ENCODE peak calls at places on chromosome 20, in eight cellular contexts. U, P, H, R, S, D, A and X are unnamed samples.

GRCh38 chr20:55097621-55098020 is 622.2 kb downstream of the DOK5 start:
- DNase-seq in U (no peak), P (no peak), H (no peak), R (no peak), S (no peak), D (no peak), A (no peak), X (no peak)

GRCh38 chr20:43102394-43102793 is 87.3 kb downstream of the PTPRT start:
- DNase-seq in U (no peak), P (no peak), H (no peak), R (no peak), S (peak; percentile 54), D (no peak), A (no peak), X (no peak)

GRCh38 chr20:25120920-25121319 is 39.0 kb upstream of the VSX1 start:
- DNase-seq in U (no peak), P (no peak), H (no peak), R (no peak), S (no peak), D (no peak), A (no peak), X (no peak)

GRCh38 chr20:46023148-46023484 is 5.9 kb upstream of the SLC12A5 start:
- DNase-seq in U (no peak), P (no peak), H (no peak), R (no peak), S (no peak), D (no peak), A (no peak), X (no peak)

GRCh38 chr20:53146201-53146891 is 174.2 kb downstream of the TSHZ2 start:
- DNase-seq in U (no peak), P (no peak), H (no peak), R (no peak), S (no peak), D (no peak), A (no peak), X (no peak)

GRCh38 chr20:8842525-8842924 is 226.4 kb upstream of the PLCB4 start:
- DNase-seq in U (no peak), P (no peak), H (no peak), R (no peak), S (no peak), D (no peak), A (no peak), X (no peak)

GRCh38 chr20:22257912-22258311 is 326.5 kb downstream of the FOXA2 start:
- DNase-seq in U (no peak), P (no peak), H (no peak), R (no peak), S (no peak), D (no peak), A (no peak), X (no peak)

GRCh38 chr20:58905236-58905635 is 52.7 kb downstream of the GNAS start:
- DNase-seq in U (no peak), P (no peak), H (no peak), R (no peak), S (no peak), D (no peak), A (no peak), X (no peak)

GRCh38 chr20:45995213-45996097 is 13.3 kb upstream of the MMP9 start:
- DNase-seq in U (no peak), P (no peak), H (no peak), R (peak; percentile 10), S (no peak), D (no peak), A (no peak), X (no peak)

GRCh38 chr20:44324343-44324742 is 12.5 kb upstream of the R3HDML start:
- DNase-seq in U (no peak), P (peak; percentile 78), H (no peak), R (no peak), S (no peak), D (no peak), A (no peak), X (no peak)

GRCh38 chr20:461254-462198 is 807 bp downstream of the TBC1D20 start:
- DNase-seq in U (peak; percentile 51), P (peak; percentile 57), H (no peak), R (peak; percentile 77), S (no peak), D (peak; percentile 62), A (no peak), X (peak; percentile 37)

GRCh38 chr20:46592580-46593362 is 42.3 kb upstream of the OCSTAMP start:
- DNase-seq in U (no peak), P (no peak), H (peak; percentile 36), R (no peak), S (no peak), D (no peak), A (no peak), X (no peak)

GRCh38 chr20:8144282-8145245 is 12.5 kb downstream of the PLCB1 start:
- DNase-seq in U (no peak), P (no peak), H (peak; percentile 100), R (no peak), S (no peak), D (peak; percentile 54), A (no peak), X (no peak)

GRCh38 chr20:59820204-59821041 is 113.0 kb downstream of the SYCP2 start:
- DNase-seq in U (no peak), P (no peak), H (no peak), R (no peak), S (no peak), D (no peak), A (no peak), X (no peak)

GRCh38 chr20:50149481-50150254 is 3.9 kb downstream of the PEDS1 start:
- DNase-seq in U (no peak), P (no peak), H (no peak), R (no peak), S (no peak), D (no peak), A (no peak), X (no peak)

GRCh38 chr20:50153153-50153499 is 397 bp downstream of the PEDS1 start:
- DNase-seq in U (no peak), P (peak; percentile 44), H (no peak), R (peak; percentile 82), S (no peak), D (no peak), A (no peak), X (no peak)

GRCh38 chr20:50151034-50151743 is 2.3 kb downstream of the PEDS1 start:
- DNase-seq in U (peak; percentile 73), P (peak; percentile 57), H (no peak), R (no peak), S (no peak), D (no peak), A (no peak), X (peak; percentile 77)

GRCh38 chr20:50152394-50153152 is 950 bp downstream of the PEDS1 start:
- DNase-seq in U (no peak), P (peak; percentile 35), H (no peak), R (no peak), S (peak; percentile 46), D (peak; percentile 44), A (no peak), X (no peak)

GRCh38 chr20:50153500-50154377 is at the start of gene PEDS1:
- DNase-seq in U (peak; percentile 94), P (peak; percentile 93), H (peak; percentile 83), R (peak; percentile 96), S (peak; percentile 98), D (peak; percentile 88), A (peak; percentile 86), X (peak; percentile 91)
- TF ChIP-seq POLR2A in U (peak; percentile 59), P (peak; percentile 82), H (peak; percentile 93), R (peak; percentile 71), S (peak; percentile 84), D (peak; percentile 90), A (peak; percentile 26), X (peak; percentile 79)

DNA sequence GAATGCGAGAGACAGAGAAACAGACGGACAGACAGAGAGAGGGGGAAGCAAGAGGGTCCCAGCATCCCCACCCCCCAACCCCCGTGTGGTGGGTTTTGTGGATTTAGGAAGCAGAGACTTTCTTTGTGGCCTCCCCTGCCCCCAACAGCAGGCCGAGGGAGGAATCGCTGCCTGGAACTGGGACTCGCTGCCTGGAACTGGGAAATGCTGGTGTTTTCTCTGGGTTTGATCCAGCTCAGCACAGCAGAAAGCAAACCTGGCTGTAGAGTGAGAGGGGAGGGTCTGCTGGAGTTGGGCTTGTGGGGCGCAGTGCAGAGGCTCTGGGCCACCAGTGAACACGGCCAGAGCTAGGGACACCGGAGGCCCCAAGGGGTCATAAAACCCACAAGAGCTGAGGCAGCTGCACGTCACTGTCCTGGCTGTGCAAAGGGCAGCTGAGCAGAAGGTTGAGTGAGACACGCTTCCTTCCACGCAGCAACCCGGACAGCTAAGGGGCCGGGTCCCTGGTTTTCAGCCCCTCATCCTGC is 181.8 kb downstream of the TAF4 start:
- DNase-seq in U (no peak), P (no peak), H (no peak), R (no peak), S (no peak), D (no peak), A (no peak), X (no peak)
- TF ChIP-seq POLR2AphosphoS5 in U (no peak), P (no peak), H (no peak), R (no peak), S (no peak), D (no peak), A (no peak), X (no peak)

DNA sequence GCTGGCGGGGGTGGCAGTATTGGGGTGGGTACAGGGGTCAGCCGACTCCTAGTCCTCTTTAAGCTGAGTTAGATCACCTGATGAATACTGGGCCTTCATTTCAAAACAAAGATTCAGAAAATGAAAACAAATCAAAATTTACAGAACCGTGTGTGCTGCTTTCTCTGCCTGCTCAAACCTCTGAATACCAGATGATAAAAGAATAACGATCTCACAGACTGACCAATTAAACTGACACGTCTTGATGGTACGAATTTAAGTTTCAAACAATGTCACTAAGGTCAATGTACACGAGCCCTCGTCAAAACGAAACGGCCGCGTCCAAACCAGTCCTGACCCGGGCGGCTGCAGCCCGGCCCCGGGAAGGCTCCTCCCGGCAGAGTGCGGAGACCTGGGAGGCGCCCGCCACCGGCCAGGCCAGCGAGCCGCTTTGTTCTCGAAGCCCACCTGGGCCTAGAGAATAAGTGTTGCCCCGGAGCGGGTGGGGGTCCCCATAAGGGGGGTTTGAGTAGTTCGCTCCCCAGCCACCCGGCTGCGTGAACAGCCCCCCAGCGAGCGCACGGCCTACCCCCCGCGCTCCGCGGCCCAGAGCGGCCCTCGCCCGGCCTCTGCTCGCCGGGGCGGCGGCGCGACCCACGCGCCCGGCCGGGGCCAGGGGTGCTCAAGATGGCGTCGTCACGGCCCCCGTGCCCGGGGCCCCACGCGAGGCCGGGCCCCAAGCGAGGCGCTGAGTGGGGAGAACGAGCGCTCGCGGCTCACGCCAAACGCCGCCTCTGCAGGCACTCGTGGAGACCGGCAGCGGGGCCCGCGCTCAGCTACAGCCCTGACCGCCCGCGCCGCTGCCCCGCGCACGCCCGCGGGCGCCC is 709 bp downstream of the PSMA7 start:
- DNase-seq in U (peak; percentile 36), P (peak; percentile 36), H (no peak), R (no peak), S (no peak), D (peak; percentile 20), A (no peak), X (no peak)
- TF ChIP-seq POLR2A in U (no peak), P (no peak), H (no peak), R (no peak), S (no peak), D (no peak), A (no peak), X (no peak)

DNA sequence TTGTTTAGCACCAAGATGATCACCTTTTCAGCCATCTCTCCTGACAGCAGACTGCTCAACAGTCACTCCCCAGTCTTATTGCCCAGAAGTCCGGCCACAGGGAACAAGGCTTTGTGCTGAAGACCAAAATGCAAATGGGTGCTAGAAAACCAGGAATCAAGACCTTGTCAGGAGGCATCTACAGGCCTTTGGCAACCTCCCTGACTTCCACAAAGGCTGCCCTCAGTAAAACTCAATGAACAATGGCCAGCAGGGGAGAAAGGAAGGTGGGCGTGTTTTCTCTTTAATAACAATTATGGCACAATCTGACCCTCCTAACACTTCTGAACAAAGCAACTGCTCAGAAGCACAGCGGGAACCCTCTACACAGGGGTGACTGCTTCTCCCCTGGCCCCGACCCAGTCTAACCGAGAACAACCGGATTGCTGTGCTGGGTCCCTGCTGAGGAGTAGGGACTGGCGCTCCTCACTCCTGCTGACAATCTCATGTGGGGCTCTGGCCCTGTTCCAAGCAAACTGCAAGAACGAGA is 41.6 kb downstream of the PLCG1 start:
- DNase-seq in U (peak; percentile 24), P (peak; percentile 8), H (no peak), R (no peak), S (no peak), D (peak; percentile 63), A (peak; percentile 24), X (no peak)
- TF ChIP-seq POLR2AphosphoS5 in U (no peak), P (no peak), H (no peak), R (no peak), S (no peak), D (no peak), A (no peak), X (no peak)